ENCODE peak calls at places on chromosome 20, in six cellular contexts. S is HepG2, H is thoracic aorta, I is H9, Y is A549, F is psoas muscle. A is an unnamed sample.

GRCh38 chr20:22999756-23000155 is 35.4 kb upstream of the SSTR4 start:
- DNase-seq in S (no peak), H (no peak), I (no peak), Y (peak), F (no peak), A (no peak)

GRCh38 chr20:35306931-35307517 is 14.8 kb upstream of the FAM83C start:
- DNase-seq in S (peak), H (no peak), I (peak), Y (peak), F (peak), A (peak)

GRCh38 chr20:31595654-31596411 is 9.3 kb upstream of the ID1 start:
- DNase-seq in S (peak), H (peak), I (peak), Y (peak), F (peak), A (peak)

GRCh38 chr20:40982415-40983145 is 46.0 kb upstream of the TOP1 start:
- DNase-seq in S (no peak), H (no peak), I (no peak), Y (no peak), F (no peak), A (no peak)

GRCh38 chr20:64065973-64066341 is 3.0 kb downstream of the TCEA2 start:
- DNase-seq in S (no peak), H (no peak), I (peak), Y (no peak), F (no peak), A (no peak)

GRCh38 chr20:23059831-23060230 is 10.4 kb upstream of the THBD start:
- DNase-seq in S (no peak), H (no peak), I (no peak), Y (no peak), F (no peak), A (no peak)

GRCh38 chr20:62926229-62927127 is at the start of gene DIDO1:
- DNase-seq in S (peak), H (peak), I (peak), Y (peak), F (peak), A (peak)

GRCh38 chr20:64261138-64261537 is 5.6 kb downstream of the PCMTD2 start:
- DNase-seq in S (no peak), H (no peak), I (no peak), Y (no peak), F (no peak), A (no peak)

GRCh38 chr20:47144463-47144862 is 212.0 kb downstream of the ZMYND8 start:
- DNase-seq in S (no peak), H (no peak), I (no peak), Y (no peak), F (no peak), A (no peak)

GRCh38 chr20:59333260-59333845 is 32.9 kb downstream of the EDN3 start:
- DNase-seq in S (no peak), H (no peak), I (no peak), Y (no peak), F (no peak), A (no peak)

GRCh38 chr20:20614391-20614790 is 98.1 kb downstream of the RALGAPA2 start:
- DNase-seq in S (no peak), H (no peak), I (no peak), Y (no peak), F (no peak), A (no peak)

GRCh38 chr20:47572105-47572729 is 70.5 kb downstream of the NCOA3 start:
- DNase-seq in S (no peak), H (no peak), I (no peak), Y (no peak), F (no peak), A (no peak)

GRCh38 chr20:15594296-15594695 is 979.0 kb downstream of the KIF16B start:
- DNase-seq in S (no peak), H (no peak), I (no peak), Y (no peak), F (no peak), A (no peak)

GRCh38 chr20:57438552-57438951 is 47.4 kb downstream of the RBM38 start:
- DNase-seq in S (no peak), H (no peak), I (no peak), Y (no peak), F (peak), A (no peak)
- H3K27ac ChIP-seq in S (no peak), H (peak), I (no peak), Y (no peak), F (peak), A (no peak)

DNA sequence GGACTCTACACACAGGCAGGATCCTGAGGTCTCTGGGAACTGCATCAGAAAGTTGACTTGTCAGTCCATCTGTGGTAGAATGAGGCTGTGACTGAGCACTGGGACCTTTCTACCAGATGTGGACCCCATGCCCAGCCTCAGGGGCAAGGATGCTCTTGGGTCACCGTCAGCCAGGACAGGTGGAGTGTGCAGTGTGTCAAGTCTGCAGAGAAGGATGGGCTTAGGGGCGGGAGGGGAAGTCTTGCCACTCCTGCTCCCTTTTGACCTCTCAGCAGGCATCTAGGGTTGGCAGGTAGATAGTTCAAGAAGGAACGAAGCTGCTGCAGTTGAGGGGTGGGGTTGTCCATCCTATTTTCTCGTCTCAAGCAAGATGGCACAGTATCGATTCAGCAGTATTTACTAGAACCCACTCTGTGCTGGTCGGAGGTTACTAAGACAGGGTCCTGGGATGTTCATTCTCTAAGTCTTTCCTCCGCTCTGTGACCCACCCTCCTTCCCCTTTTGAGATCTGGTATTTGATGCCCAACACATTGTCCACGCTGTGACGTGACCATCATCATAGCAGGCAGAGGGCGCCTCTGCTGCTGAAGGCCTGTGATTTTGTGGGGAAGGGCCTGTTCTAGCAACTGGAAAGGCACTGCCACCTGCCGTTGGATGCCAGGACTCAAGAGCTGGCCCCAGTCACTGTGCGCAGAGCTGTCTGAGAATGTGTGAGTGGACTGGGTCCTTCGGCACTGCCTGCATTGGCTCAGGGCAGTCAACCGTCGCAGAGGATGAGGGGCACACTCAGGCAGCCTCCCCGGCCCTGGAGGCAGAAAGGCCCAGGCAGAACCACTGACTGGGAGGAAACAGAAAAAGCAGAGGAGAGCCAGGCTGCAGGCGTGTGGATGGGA is 23.2 kb downstream of the RBCK1 start:
- DNase-seq in S (peak), H (no peak), I (peak), Y (peak), F (peak), A (peak)
- TF ChIP-seq CTCF in S (peak), H (peak), I (peak), Y (peak), F (peak), A (peak)

GRCh38 chr20:48822178-48822577 is 5.6 kb downstream of the PREX1 start:
- DNase-seq in S (no peak), H (no peak), I (no peak), Y (no peak), F (no peak), A (no peak)

GRCh38 chr20:48822879-48823385 is 4.9 kb downstream of the PREX1 start:
- DNase-seq in S (no peak), H (no peak), I (no peak), Y (no peak), F (no peak), A (no peak)

GRCh38 chr20:48820649-48820973 is 7.2 kb downstream of the PREX1 start:
- DNase-seq in S (no peak), H (no peak), I (no peak), Y (no peak), F (no peak), A (no peak)

GRCh38 chr20:48819813-48820648 is 7.8 kb downstream of the PREX1 start:
- DNase-seq in S (no peak), H (no peak), I (no peak), Y (no peak), F (no peak), A (no peak)

DNA sequence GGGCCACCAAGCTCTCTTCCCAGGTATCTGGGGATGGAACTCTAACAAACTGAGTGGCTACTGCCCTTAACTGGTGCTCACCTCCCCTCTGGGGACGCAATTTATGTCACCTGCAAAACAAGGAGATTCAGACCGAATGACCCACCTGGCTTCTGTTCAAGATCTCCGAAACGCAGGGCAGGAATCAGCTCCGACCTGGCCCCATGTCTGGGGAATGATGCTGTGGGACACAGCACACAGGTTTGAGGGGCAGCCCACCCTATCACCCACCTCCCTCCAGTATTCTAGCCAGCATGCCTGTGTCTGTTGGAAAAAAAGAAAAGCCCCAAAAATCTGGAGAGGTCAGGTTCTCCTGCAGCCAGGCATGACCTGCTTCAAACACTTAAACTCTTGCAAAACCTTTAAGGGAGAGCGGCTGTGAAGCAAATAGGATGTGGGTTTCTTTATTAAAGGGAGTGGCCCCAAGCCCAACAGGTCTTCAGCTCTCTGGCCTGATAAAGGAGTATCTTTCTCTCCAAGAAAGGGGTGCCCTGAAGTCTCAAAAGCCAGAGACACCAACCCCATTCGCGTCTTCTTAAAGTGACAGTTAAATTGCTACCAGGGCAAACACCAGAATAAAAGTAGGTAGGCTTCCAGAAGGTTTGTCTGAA is 6.4 kb downstream of the PREX1 start:
- DNase-seq in S (no peak), H (no peak), I (no peak), Y (no peak), F (no peak), A (no peak)
- H3K27ac ChIP-seq in S (no peak), H (no peak), I (no peak), Y (no peak), F (no peak), A (peak)

DNA sequence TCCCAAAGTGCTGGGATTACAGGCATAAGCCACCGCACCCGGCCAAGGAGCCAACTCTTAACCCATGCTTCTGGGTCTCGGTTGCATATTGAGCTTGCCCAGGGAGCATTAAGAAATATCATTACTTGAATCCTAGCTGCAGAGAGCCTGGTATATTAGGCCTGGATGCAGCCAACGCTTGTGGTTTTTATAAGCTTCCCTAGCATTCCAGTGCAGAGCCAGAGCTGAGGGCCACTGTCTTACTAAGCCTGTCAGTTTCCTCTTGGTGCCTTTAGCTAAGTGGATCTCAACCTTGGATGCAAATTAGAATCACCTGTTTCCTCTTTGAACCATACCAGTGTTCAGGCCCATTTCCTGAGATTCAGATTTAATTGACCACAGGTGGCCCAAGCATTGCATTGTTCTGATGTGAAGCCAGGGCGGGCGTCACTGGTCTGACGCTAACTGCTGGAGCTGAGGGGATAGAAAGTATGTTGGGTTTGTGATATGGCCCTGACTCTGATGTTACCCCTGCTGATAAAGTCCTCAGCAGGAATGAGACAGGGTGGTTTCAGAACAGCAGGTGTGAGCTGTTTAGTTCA is 76.3 kb downstream of the BTBD3 start:
- DNase-seq in S (no peak), H (no peak), I (peak), Y (no peak), F (no peak), A (no peak)
- TF ChIP-seq CTCF in S (no peak), H (no peak), I (no peak), Y (no peak), F (no peak), A (no peak)

DNA sequence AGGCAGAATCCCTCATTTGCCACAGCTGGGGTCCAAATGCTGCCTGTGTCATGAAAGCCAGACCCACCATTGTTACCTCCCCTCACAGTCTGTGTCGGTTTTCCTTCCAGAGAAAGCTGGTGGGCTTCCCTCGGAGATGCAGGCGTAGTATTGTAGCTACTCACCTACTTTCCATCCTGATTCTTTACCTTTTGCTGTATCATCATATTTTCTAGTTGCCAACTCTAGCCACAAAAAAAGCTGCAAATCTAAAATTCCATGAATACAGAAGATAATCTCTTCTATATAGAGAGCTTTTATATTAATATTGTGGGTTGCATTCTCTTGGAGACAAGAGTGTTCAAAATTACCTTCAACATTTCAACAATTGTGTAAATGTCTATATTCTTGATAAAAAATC is 98.0 kb upstream of the LAMP5 start:
- DNase-seq in S (no peak), H (no peak), I (no peak), Y (no peak), F (no peak), A (no peak)
- H3K27ac ChIP-seq in S (no peak), H (no peak), I (no peak), Y (no peak), F (no peak), A (no peak)

GRCh38 chr20:44382641-44383040 is 27.1 kb downstream of the HNF4A start:
- DNase-seq in S (no peak), H (no peak), I (no peak), Y (no peak), F (no peak), A (no peak)
- TF ChIP-seq CTCF in S (no peak), H (no peak), I (no peak), Y (no peak), F (no peak), A (no peak)

DNA sequence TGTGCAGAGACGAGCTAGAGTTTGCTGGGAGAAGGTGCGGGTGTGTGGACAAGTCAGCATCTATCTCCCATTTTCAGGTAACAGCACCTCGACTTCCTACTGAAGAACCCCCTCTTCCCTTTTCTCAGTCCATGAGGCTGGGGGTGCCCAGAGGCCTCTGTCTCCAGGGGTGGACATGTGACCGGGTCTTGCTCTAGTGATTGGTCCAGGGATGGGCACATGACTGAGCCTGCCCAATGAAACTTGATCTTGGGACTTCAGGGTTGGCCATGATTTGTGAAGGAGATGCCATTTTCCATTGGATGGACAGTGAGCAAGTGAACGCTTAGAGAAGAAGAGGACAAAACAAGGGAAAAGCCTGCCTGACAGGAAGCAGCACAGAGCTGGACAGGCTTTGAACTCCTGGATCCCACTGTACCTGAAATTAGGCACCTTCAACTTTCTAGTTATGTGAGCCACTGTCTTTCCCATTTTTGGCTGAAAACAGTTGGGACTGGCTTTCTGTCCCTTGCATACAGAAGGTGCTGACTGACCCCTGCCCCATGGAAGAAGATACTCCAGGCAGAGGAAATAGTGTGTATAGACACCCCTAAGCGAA is 122.7 kb downstream of the CEBPB start:
- DNase-seq in S (no peak), H (no peak), I (no peak), Y (peak), F (no peak), A (peak)
- H3K27ac ChIP-seq in S (no peak), H (peak), I (no peak), Y (peak), F (no peak), A (no peak)

GRCh38 chr20:2872304-2873009 is 824 bp upstream of the PTPRA start:
- DNase-seq in S (peak), H (peak), I (peak), Y (peak), F (peak), A (peak)
- TF ChIP-seq CTCF in S (peak), H (no peak), I (peak), Y (peak), F (peak), A (peak)

GRCh38 chr20:37504404-37505096 is 16.5 kb upstream of the NNAT start:
- DNase-seq in S (no peak), H (no peak), I (peak), Y (no peak), F (no peak), A (no peak)

GRCh38 chr20:37500311-37500710 is 20.7 kb upstream of the NNAT start:
- DNase-seq in S (no peak), H (no peak), I (peak), Y (no peak), F (no peak), A (no peak)

GRCh38 chr20:37501940-37502339 is 19.1 kb upstream of the NNAT start:
- DNase-seq in S (no peak), H (no peak), I (peak), Y (peak), F (no peak), A (no peak)

GRCh38 chr20:37503256-37503927 is 17.7 kb upstream of the NNAT start:
- DNase-seq in S (no peak), H (no peak), I (no peak), Y (no peak), F (no peak), A (no peak)

GRCh38 chr20:37502654-37503053 is 18.4 kb upstream of the NNAT start:
- DNase-seq in S (no peak), H (no peak), I (no peak), Y (no peak), F (no peak), A (no peak)
- H3K27ac ChIP-seq in S (no peak), H (no peak), I (no peak), Y (no peak), F (no peak), A (no peak)